ENCODE peak calls at places on chromosome X, in four cellular contexts. H is uterus, T is T-cell, X is AG09319. L is an unnamed sample.

GRCh38 chrX:13693341-13693871 is 4.5 kb downstream of the RAB9A start:
- DNase-seq in H (no peak), X (no peak), T (no peak), L (peak; percentile 47)

GRCh38 chrX:29487214-29487613 is 728.1 kb upstream of the MAGEB2 start:
- DNase-seq in H (no peak), T (no peak), X (no peak), L (no peak)

GRCh38 chrX:53089224-53089842 is 4.6 kb upstream of the KANTR start:
- DNase-seq in T (no peak), H (peak; percentile 66), X (no peak), L (peak; percentile 52)

GRCh38 chrX:15500497-15500966 is at the start of gene BMX:
- DNase-seq in H (peak; percentile 35), X (no peak), T (no peak), L (no peak)

GRCh38 chrX:50813843-50814661 is at the start of gene SHROOM4:
- DNase-seq in H (peak; percentile 20), T (no peak), X (no peak), L (peak; percentile 51)

GRCh38 chrX:119981286-119982070 is 37.9 kb upstream of the NKAP start:
- DNase-seq in H (no peak), T (no peak), X (no peak), L (peak; percentile 31)

GRCh38 chrX:43676960-43677582 is 21.0 kb downstream of the MAOA start:
- DNase-seq in X (no peak), H (no peak), T (no peak), L (no peak)

GRCh38 chrX:41108684-41109205 is 23.5 kb downstream of the USP9X start:
- DNase-seq in X (no peak), H (no peak), T (no peak), L (no peak)

GRCh38 chrX:138669693-138670092 is 41.8 kb downstream of the FGF13 start:
- DNase-seq in T (no peak), H (no peak), X (no peak), L (no peak)

GRCh38 chrX:10231461-10231860 is 74.7 kb downstream of the CLCN4 start:
- DNase-seq in X (no peak), H (no peak), T (no peak), L (no peak)

GRCh38 chrX:134909258-134909657 is 81.5 kb upstream of the SMIM10 start:
- DNase-seq in H (no peak), X (no peak), T (no peak), L (no peak)

GRCh38 chrX:129553619-129554288 is 13.7 kb downstream of the OCRL start:
- DNase-seq in X (no peak), T (no peak), H (no peak), L (no peak)

GRCh38 chrX:14801136-14801535 is 71.7 kb downstream of the FANCB start:
- DNase-seq in X (no peak), T (no peak), H (no peak), L (no peak)

GRCh38 chrX:10597871-10598270 is 22.5 kb downstream of the MID1 start:
- DNase-seq in H (no peak), X (no peak), T (no peak), L (peak; percentile 56)

GRCh38 chrX:150085881-150086280 is 147.6 kb upstream of the EOLA2 start:
- DNase-seq in X (no peak), T (no peak), H (no peak), L (no peak)

GRCh38 chrX:53631156-53631555 is 55.4 kb downstream of the HUWE1 start:
- DNase-seq in T (no peak), H (no peak), X (no peak), L (no peak)

GRCh38 chrX:54182194-54182863 is 725 bp downstream of the FAM120C start:
- DNase-seq in H (peak; percentile 62), T (peak; percentile 20), X (no peak), L (peak; percentile 66)

GRCh38 chrX:109857898-109858297 is 124.8 kb upstream of the ACSL4 start:
- DNase-seq in X (peak; percentile 16), H (no peak), T (no peak), L (no peak)

GRCh38 chrX:74421181-74422028 is at the start of gene SLC16A2:
- DNase-seq in H (peak; percentile 83), T (no peak), X (peak; percentile 72), L (peak; percentile 44)

GRCh38 chrX:20571611-20572010 is 304.9 kb upstream of the RPS6KA3 start:
- DNase-seq in T (no peak), X (no peak), H (no peak), L (no peak)

GRCh38 chrX:48021026-48021900 is 14.5 kb downstream of the SPACA5 start:
- DNase-seq in X (peak; percentile 60), H (peak; percentile 73), T (peak; percentile 70), L (peak; percentile 79)

GRCh38 chrX:102765217-102765616 is 44.7 kb downstream of the GPRASP3 start:
- DNase-seq in H (peak; percentile 57), X (peak; percentile 32), T (no peak), L (no peak)

GRCh38 chrX:17744896-17745523 is 7.7 kb downstream of the SCML1 start:
- DNase-seq in X (no peak), T (no peak), H (no peak), L (no peak)

L was measured in Calu3.